ENCODE peak calls at places on chromosomes 4 and X, in six cellular contexts. O is lower leg skin, V is OCI-LY7, W is substantia nigra, B is left lung, Y is body of pancreas. P is an unnamed sample.

GRCh38 chr4:6974138-6974848 is 64.7 kb downstream of the TBC1D14 start:
- DNase-seq in O (peak; percentile 95), V (peak; percentile 83), W (peak; percentile 76), B (no peak), Y (peak; percentile 83), P (peak; percentile 86)

GRCh38 chr4:139808381-139809206 is 143.0 kb downstream of the MGST2 start:
- DNase-seq in O (no peak), V (no peak), W (no peak), B (no peak), Y (no peak), P (peak; percentile 46)

GRCh38 chrX:17022205-17022604 is 75.7 kb downstream of the REPS2 start:
- DNase-seq in O (no peak), V (no peak), W (no peak), B (no peak), Y (no peak), P (no peak)

GRCh38 chrX:13188731-13189309 is 131.0 kb downstream of the ATXN3L start:
- DNase-seq in O (no peak), V (no peak), W (no peak), B (no peak), Y (no peak), P (no peak)

GRCh38 chr4:10866691-10867090 is 182.1 kb upstream of the CLNK start:
- DNase-seq in O (no peak), V (no peak), W (no peak), B (no peak), Y (no peak), P (no peak)

GRCh38 chr4:91282217-91282616 is 1021.5 kb upstream of the GRID2 start:
- DNase-seq in O (no peak), V (no peak), W (no peak), B (no peak), Y (no peak), P (no peak)

GRCh38 chr4:25797136-25797535 is 65.7 kb downstream of the SEL1L3 start:
- DNase-seq in O (peak; percentile 34), V (no peak), W (no peak), B (no peak), Y (no peak), P (no peak)

GRCh38 chrX:85243761-85244410 is at the start of the genes SATL1 and ZNF711:
- DNase-seq in O (peak; percentile 85), V (peak; percentile 58), W (peak; percentile 40), B (peak; percentile 64), Y (peak; percentile 53), P (no peak)

GRCh38 chrX:35406386-35406785 is 391.8 kb upstream of the MAGEB16 start:
- DNase-seq in O (no peak), V (no peak), W (no peak), B (no peak), Y (no peak), P (no peak)

GRCh38 chrX:9249452-9249851 is 215.4 kb upstream of the TBL1X start:
- DNase-seq in O (no peak), V (no peak), W (no peak), B (no peak), Y (no peak), P (no peak)

GRCh38 chr4:95044204-95044848 is 286.6 kb downstream of the BMPR1B start:
- DNase-seq in O (no peak), V (no peak), W (no peak), B (no peak), Y (no peak), P (no peak)

GRCh38 chr4:3834186-3834920 is 68.2 kb downstream of the ADRA2C start:
- DNase-seq in O (no peak), V (no peak), W (no peak), B (peak; percentile 63), Y (no peak), P (no peak)

GRCh38 chr4:149887091-149887490 is 71.4 kb upstream of the IQCM start:
- DNase-seq in O (no peak), V (no peak), W (no peak), B (no peak), Y (no peak), P (no peak)

GRCh38 chr4:24603343-24603742 is 19.0 kb upstream of the DHX15 start:
- DNase-seq in O (no peak), V (no peak), W (no peak), B (no peak), Y (no peak), P (no peak)

GRCh38 chr4:82457266-82457665 is 26.9 kb downstream of the ENOPH1 start:
- DNase-seq in O (no peak), V (no peak), W (no peak), B (no peak), Y (no peak), P (no peak)

GRCh38 chrX:133465254-133465653 is 50.0 kb upstream of the GPC4 start:
- DNase-seq in O (no peak), V (no peak), W (no peak), B (no peak), Y (no peak), P (no peak)

GRCh38 chrX:46034868-46035267 is 510.4 kb downstream of the ZNF674 start:
- DNase-seq in O (no peak), V (no peak), W (no peak), B (no peak), Y (no peak), P (no peak)